ENCODE peak calls at places on chromosome 3, in six cellular contexts. I is cardiac muscle cell, G is adrenal gland, L is A549, A is lower lobe of right lung, P is pancreas. F is an unnamed sample.

GRCh38 chr3:122350814-122351418 is 25.9 kb downstream of the CSTA start:
- DNase-seq in I (peak), A (no peak), G (no peak), L (no peak), P (no peak), F (no peak)

GRCh38 chr3:58005662-58006061 is 2.6 kb upstream of the FLNB start:
- DNase-seq in L (peak), A (no peak), G (no peak), P (no peak), I (peak), F (peak)

GRCh38 chr3:50010959-50011358 is 71.0 kb downstream of the RBM6 start:
- DNase-seq in G (no peak), P (no peak), L (no peak), A (no peak), I (no peak), F (no peak)

GRCh38 chr3:148178508-148178907 is 519.2 kb upstream of the AGTR1 start:
- DNase-seq in L (no peak), I (peak), A (no peak), G (no peak), P (no peak), F (no peak)

GRCh38 chr3:37491776-37492175 is 317.4 kb upstream of the LRRFIP2 start:
- DNase-seq in L (no peak), P (no peak), G (no peak), I (peak), A (no peak), F (no peak)

GRCh38 chr3:58266577-58266976 is 29.0 kb downstream of the ABHD6 start:
- DNase-seq in L (no peak), P (no peak), A (no peak), G (no peak), I (no peak), F (no peak)

GRCh38 chr3:171459130-171459941 is 869 bp downstream of the TNIK start:
- DNase-seq in G (peak), L (peak), I (peak), P (peak), A (peak), F (peak)

GRCh38 chr3:66181764-66182163 is 39.0 kb upstream of the SLC25A26 start:
- DNase-seq in I (no peak), P (no peak), A (no peak), L (no peak), G (no peak), F (no peak)

GRCh38 chr3:184751204-184751809 is 39.4 kb upstream of the MAGEF1 start:
- DNase-seq in P (no peak), G (no peak), I (no peak), A (no peak), L (no peak), F (no peak)

GRCh38 chr3:108489776-108490175 is 20.6 kb downstream of the MYH15 start:
- DNase-seq in G (peak), I (peak), A (no peak), L (peak), P (no peak), F (peak)

GRCh38 chr3:183697123-183697609 is 431 bp upstream of the YEATS2 start:
- DNase-seq in P (no peak), I (peak), G (no peak), A (no peak), L (no peak), F (no peak)

GRCh38 chr3:36714343-36714742 is 50.0 kb downstream of the DCLK3 start:
- DNase-seq in P (no peak), G (no peak), I (peak), L (no peak), A (no peak), F (no peak)

GRCh38 chr3:117168896-117169295 is 459.3 kb downstream of the TUSC7 start:
- DNase-seq in G (no peak), I (no peak), L (no peak), A (no peak), P (no peak), F (no peak)

GRCh38 chr3:190790185-190790584 is 72.3 kb downstream of the GMNC start:
- DNase-seq in I (no peak), L (no peak), P (no peak), A (no peak), G (no peak), F (no peak)

GRCh38 chr3:127263586-127264231 is 24.1 kb downstream of the PRR20G start:
- DNase-seq in A (no peak), P (no peak), G (no peak), I (no peak), L (no peak), F (no peak)

GRCh38 chr3:177382944-177383343 is 185.7 kb upstream of the TBL1XR1 start:
- DNase-seq in L (no peak), G (no peak), P (no peak), I (no peak), A (no peak), F (no peak)

GRCh38 chr3:66413151-66413751 is 87.6 kb downstream of the LRIG1 start:
- DNase-seq in A (no peak), G (no peak), L (no peak), P (no peak), I (peak), F (no peak)

GRCh38 chr3:31132132-31132769 is 237.8 kb upstream of the GADL1 start:
- DNase-seq in A (no peak), L (peak), I (peak), G (no peak), P (no peak), F (peak)

GRCh38 chr3:79139395-79140060 is 628.3 kb downstream of the ROBO1 start:
- DNase-seq in I (peak), G (no peak), A (no peak), L (no peak), P (no peak), F (no peak)

GRCh38 chr3:38343797-38344594 is 2.6 kb upstream of the XYLB start:
- DNase-seq in P (no peak), L (no peak), A (no peak), I (peak), G (no peak), F (no peak)

GRCh38 chr3:87696276-87697013 is 362.4 kb downstream of the CGGBP1 start:
- DNase-seq in A (no peak), I (no peak), L (peak), G (no peak), P (no peak), F (no peak)

GRCh38 chr3:155083313-155083905 is 3.3 kb downstream of the MME start:
- DNase-seq in L (no peak), G (no peak), P (no peak), I (no peak), A (no peak), F (no peak)

GRCh38 chr3:114643342-114643741 is 349.5 kb downstream of the TIGIT start:
- DNase-seq in I (no peak), G (no peak), P (no peak), L (no peak), A (no peak), F (no peak)

GRCh38 chr3:152519376-152519775 is 250.6 kb downstream of the MBNL1 start:
- DNase-seq in A (no peak), I (no peak), G (no peak), L (no peak), P (no peak), F (no peak)

GRCh38 chr3:171564723-171565122 is 104.5 kb upstream of the TNIK start:
- DNase-seq in L (no peak), P (no peak), I (no peak), A (peak), G (no peak), F (no peak)

GRCh38 chr3:13850161-13850945 is 29.5 kb downstream of the WNT7A start:
- DNase-seq in L (peak), A (peak), I (no peak), G (no peak), P (no peak), F (peak)

GRCh38 chr3:132457301-132457700 is 40.0 kb downstream of the DNAJC13 start:
- DNase-seq in G (no peak), P (no peak), A (no peak), I (no peak), L (no peak), F (no peak)

GRCh38 chr3:18559323-18559972 is 134.3 kb upstream of the SATB1 start:
- DNase-seq in G (no peak), I (peak), L (peak), A (no peak), P (no peak), F (peak)

GRCh38 chr3:55017876-55018275 is 90.0 kb upstream of the LRTM1 start:
- DNase-seq in A (no peak), I (no peak), P (no peak), G (no peak), L (no peak), F (no peak)

GRCh38 chr3:192819001-192819569 is 91.7 kb upstream of the FGF12 start:
- DNase-seq in L (peak), I (peak), G (no peak), A (no peak), P (no peak), F (peak)

GRCh38 chr3:8210752-8211405 is 290.7 kb upstream of the LMCD1 start:
- DNase-seq in L (no peak), P (no peak), A (no peak), G (no peak), I (peak), F (no peak)

DNA sequence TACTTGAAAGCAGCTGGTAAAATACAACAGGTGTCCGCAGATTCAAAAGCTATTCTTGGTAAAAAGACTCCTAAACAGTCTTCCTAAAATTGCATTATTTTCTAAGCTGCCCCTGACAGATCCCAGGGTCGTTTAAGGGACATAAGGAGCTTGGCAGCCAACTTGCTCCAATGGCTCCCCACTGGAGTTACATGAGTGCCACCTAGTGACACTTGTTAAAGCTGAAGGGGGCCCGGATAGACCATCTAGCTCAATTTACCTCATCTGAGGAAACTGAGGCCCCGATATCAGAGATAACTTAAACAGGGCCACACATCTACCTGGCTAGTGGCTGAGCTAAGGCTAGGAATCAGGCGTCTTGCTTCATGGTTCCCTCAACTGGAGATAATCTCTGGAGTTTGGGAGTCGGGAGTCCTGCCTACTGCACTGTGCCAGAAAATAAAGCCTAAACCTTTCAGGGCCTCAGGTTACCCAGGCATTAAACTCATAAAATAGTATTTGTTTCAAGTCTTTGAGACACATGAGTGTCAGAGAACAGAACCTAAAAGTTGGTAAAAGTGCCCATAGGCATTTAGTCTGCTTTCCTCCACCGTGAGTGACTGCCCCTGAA is 6.5 kb upstream of the TBC1D23 start:
- DNase-seq in G (peak), P (no peak), L (peak), A (peak), I (peak), F (peak)
- TF ChIP-seq CTCF in G (peak), P (peak), L (peak), A (peak), I (peak), F (peak)

GRCh38 chr3:52186729-52187128 is 11.2 kb upstream of the ALAS1 start:
- DNase-seq in P (no peak), L (no peak), A (no peak), I (no peak), G (no peak), F (no peak)
- H3K27ac ChIP-seq in P (no peak), L (no peak), A (no peak), I (no peak), G (no peak), F (no peak)

GRCh38 chr3:15794842-15795562 is 2.8 kb downstream of the ANKRD28 start:
- DNase-seq in P (no peak), L (no peak), I (peak), G (no peak), A (no peak), F (no peak)
- TF ChIP-seq CTCF in P (no peak), L (peak), I (peak), G (no peak), A (no peak), F (peak)

GRCh38 chr3:134652886-134653630 is 2.2 kb upstream of the KY start:
- DNase-seq in I (no peak), G (no peak), L (no peak), A (no peak), P (no peak), F (no peak)

GRCh38 chr3:134650431-134651346 is at the start of gene KY:
- DNase-seq in G (peak), P (peak), A (peak), L (peak), I (peak), F (no peak)

GRCh38 chr3:134649106-134649705 is 1.6 kb downstream of the KY start:
- DNase-seq in G (no peak), L (no peak), A (no peak), I (no peak), P (no peak), F (no peak)

GRCh38 chr3:134652409-134652831 is 1.6 kb upstream of the KY start:
- DNase-seq in A (no peak), L (no peak), I (peak), G (no peak), P (no peak), F (no peak)

GRCh38 chr3:134651347-134652041 is 672 bp upstream of the KY start:
- DNase-seq in A (no peak), I (peak), G (peak), L (no peak), P (no peak), F (no peak)
- H3K27ac ChIP-seq in A (no peak), I (no peak), G (peak), L (peak), P (no peak), F (no peak)

GRCh38 chr3:143972155-143972494 is 502 bp downstream of the DIPK2A start:
- DNase-seq in L (no peak), A (no peak), G (no peak), I (no peak), P (no peak), F (no peak)

GRCh38 chr3:143973352-143974021 is 1.9 kb downstream of the DIPK2A start:
- DNase-seq in A (no peak), G (peak), I (peak), L (peak), P (no peak), F (peak)

GRCh38 chr3:143972495-143973351 is 1.1 kb downstream of the DIPK2A start:
- DNase-seq in P (peak), I (peak), L (peak), A (peak), G (peak), F (peak)

GRCh38 chr3:143971367-143972154 is at the start of gene DIPK2A:
- DNase-seq in A (peak), P (peak), L (peak), G (peak), I (peak), F (peak)

GRCh38 chr3:143970773-143971366 is 753 bp upstream of the DIPK2A start:
- DNase-seq in A (peak), L (no peak), P (peak), I (no peak), G (peak), F (peak)
- TF ChIP-seq CTCF in A (no peak), L (no peak), P (no peak), I (no peak), G (no peak), F (no peak)

DNA sequence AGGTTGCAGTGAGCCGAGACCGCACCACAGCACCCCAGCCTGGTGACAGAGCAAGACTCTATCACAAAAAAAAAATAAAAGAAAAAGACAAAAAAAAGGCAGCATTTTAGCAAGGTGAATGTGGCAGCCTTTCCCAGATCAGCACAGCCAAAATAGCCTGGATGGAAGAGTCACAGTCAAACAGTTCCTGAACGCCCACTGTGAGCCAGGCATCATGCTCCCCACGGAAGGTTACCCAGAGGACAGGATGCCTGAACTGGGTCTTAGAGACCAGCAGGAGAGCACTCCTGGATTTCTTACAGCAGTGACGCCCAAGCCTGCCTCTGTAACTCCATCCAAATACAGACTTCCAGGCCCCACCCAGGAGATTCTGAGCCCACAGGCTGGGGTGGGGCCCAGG is 4.5 kb downstream of the XXYLT1 start:
- DNase-seq in A (no peak), L (no peak), P (no peak), I (no peak), G (no peak), F (no peak)
- H3K27ac ChIP-seq in A (no peak), L (no peak), P (no peak), I (no peak), G (no peak), F (no peak)

GRCh38 chr3:142777927-142778326 is 54.1 kb downstream of the TRPC1 start:
- DNase-seq in G (no peak), L (no peak), A (no peak), P (no peak), I (no peak), F (no peak)
- TF ChIP-seq CTCF in G (no peak), L (no peak), A (no peak), P (no peak), I (no peak), F (no peak)

DNA sequence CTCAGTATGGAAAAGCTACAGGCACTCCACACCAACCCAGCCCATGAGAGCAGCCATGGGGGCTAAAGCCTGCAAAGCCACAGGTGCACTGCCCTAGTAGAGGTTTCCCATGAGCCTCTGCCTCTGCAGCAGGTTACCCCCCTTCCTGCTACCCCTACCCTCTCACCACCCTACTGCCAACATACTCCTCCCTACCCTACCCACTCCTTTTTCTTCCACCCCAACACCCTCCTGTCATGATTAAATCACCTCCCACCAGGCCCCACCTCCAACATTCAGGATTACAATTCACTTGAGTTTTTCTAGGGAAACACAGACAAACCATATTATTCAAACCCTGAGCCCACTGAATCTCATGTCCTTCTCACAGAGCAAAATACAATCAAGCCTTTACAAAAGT is 88.4 kb downstream of the LMLN start:
- DNase-seq in A (no peak), G (no peak), L (no peak), P (no peak), I (no peak), F (no peak)
- H3K27ac ChIP-seq in A (no peak), G (no peak), L (no peak), P (no peak), I (no peak), F (no peak)

DNA sequence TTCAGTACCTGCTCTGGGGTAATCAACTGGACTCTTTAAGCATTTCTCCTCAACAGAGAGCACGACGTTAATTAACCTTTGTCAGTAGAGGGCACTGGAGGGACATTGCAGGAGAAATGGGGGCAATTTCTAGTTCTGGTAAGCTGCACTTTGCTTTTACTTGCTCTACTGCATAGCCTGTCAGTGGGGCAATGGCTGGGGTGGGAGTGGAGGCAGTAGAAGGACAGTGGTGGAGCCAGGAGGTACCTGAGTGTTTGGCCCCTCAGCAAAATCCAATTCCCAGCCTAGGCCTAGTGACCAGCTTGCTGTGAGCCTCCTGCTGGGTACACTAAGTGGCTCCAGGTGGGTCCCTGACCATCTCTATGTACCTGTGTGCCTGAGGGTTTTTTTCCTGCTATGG is 18.3 kb upstream of the MED12L start:
- DNase-seq in A (no peak), G (no peak), I (peak), P (no peak), L (peak), F (no peak)
- TF ChIP-seq CTCF in A (no peak), G (peak), I (peak), P (no peak), L (peak), F (no peak)